ENCODE peak calls at places on chromosomes 1 and 21, in five cellular contexts. S is IMR-90, G is right lobe of liver, J is H1, P is NB4. C is an unnamed sample.
A peak's percentile ranks its signal among the peaks of the same experiment; 100 is the strongest.

GRCh38 chr1:36486436-36487335 is 4.0 kb upstream of the CSF3R start:
- DNase-seq in S (no peak), G (peak; percentile 93), J (no peak), P (peak; percentile 94), C (no peak)

GRCh38 chr1:23984417-23985186 is 4.5 kb upstream of the SRSF10 start:
- DNase-seq in S (peak; percentile 55), G (no peak), J (no peak), P (no peak), C (peak; percentile 61)

GRCh38 chr1:168092566-168093355 is 44.0 kb downstream of the GPR161 start:
- DNase-seq in S (no peak), G (no peak), J (no peak), P (peak; percentile 12), C (peak; percentile 48)

GRCh38 chr1:25640646-25641328 is 24.2 kb downstream of the MAN1C1 start:
- DNase-seq in S (no peak), G (no peak), J (peak; percentile 44), P (no peak), C (no peak)

GRCh38 chr1:182248721-182249120 is 142.9 kb downstream of the GLUL start:
- DNase-seq in S (no peak), G (no peak), J (no peak), P (no peak), C (no peak)

GRCh38 chr1:223479718-223480425 is 86.7 kb downstream of the CCDC185 start:
- DNase-seq in S (no peak), G (no peak), J (peak; percentile 51), P (no peak), C (no peak)

GRCh38 chr1:107477233-107477632 is 336.4 kb downstream of the NTNG1 start:
- DNase-seq in S (no peak), G (no peak), J (peak; percentile 83), P (peak; percentile 33), C (peak; percentile 33)

GRCh38 chr1:214427871-214428277 is 123.5 kb downstream of the PTPN14 start:
- DNase-seq in S (peak; percentile 98), G (no peak), J (no peak), P (peak; percentile 98), C (no peak)

GRCh38 chr1:51346086-51346942 is 16.0 kb upstream of the TTC39A start:
- DNase-seq in S (no peak), G (no peak), J (peak; percentile 37), P (no peak), C (no peak)

GRCh38 chr1:231590453-231591198 is 36.0 kb upstream of the DISC1 start:
- DNase-seq in S (peak; percentile 83), G (peak; percentile 59), J (peak; percentile 52), P (peak; percentile 79), C (peak; percentile 58)

GRCh38 chr1:234862944-234863515 is 253.1 kb upstream of the IRF2BP2 start:
- DNase-seq in S (peak; percentile 68), G (peak; percentile 67), J (no peak), P (no peak), C (peak; percentile 71)

GRCh38 chr1:244234009-244234643 is 183.0 kb downstream of the ZBTB18 start:
- DNase-seq in S (no peak), G (no peak), J (no peak), P (peak; percentile 31), C (no peak)

GRCh38 chr1:67814121-67814772 is 19.0 kb downstream of the GNG12 start:
- DNase-seq in S (no peak), G (no peak), J (no peak), P (no peak), C (no peak)

GRCh38 chr21:28142692-28143091 is 850.0 kb downstream of the LTN1 start:
- DNase-seq in S (peak; percentile 91), G (no peak), J (no peak), P (peak; percentile 34), C (no peak)

GRCh38 chr1:165897326-165898303 is 70.2 kb downstream of the UCK2 start:
- DNase-seq in S (peak; percentile 80), G (no peak), J (no peak), P (no peak), C (no peak)

GRCh38 chr1:63277195-63278192 is 44.9 kb upstream of the FOXD3 start:
- DNase-seq in S (no peak), G (no peak), J (no peak), P (no peak), C (no peak)

GRCh38 chr1:98119793-98120192 is 199.0 kb upstream of the DPYD start:
- DNase-seq in S (peak; percentile 22), G (no peak), J (peak; percentile 48), P (peak; percentile 26), C (no peak)

GRCh38 chr1:238530209-238530851 is 639.6 kb upstream of the ZP4 start:
- DNase-seq in S (no peak), G (no peak), J (no peak), P (no peak), C (no peak)

GRCh38 chr1:200179781-200180160 is 152.3 kb downstream of the NR5A2 start:
- DNase-seq in S (peak; percentile 7), G (no peak), J (no peak), P (no peak), C (no peak)

GRCh38 chr1:86503477-86504129 is 34.9 kb downstream of the CLCA1 start:
- DNase-seq in S (peak; percentile 18), G (peak; percentile 58), J (peak; percentile 62), P (no peak), C (peak; percentile 81)

GRCh38 chr1:154944422-154945159 is 8.1 kb upstream of the PMVK start:
- DNase-seq in S (no peak), G (peak; percentile 78), J (no peak), P (no peak), C (no peak)

GRCh38 chr1:6298940-6299465 is 38.1 kb upstream of the GPR153 start:
- DNase-seq in S (no peak), G (no peak), J (no peak), P (no peak), C (no peak)

GRCh38 chr1:89637496-89637895 is 4.6 kb downstream of the LRRC8C start:
- DNase-seq in S (peak; percentile 50), G (no peak), J (no peak), P (no peak), C (no peak)

GRCh38 chr1:30374400-30375070 is 348.9 kb downstream of the MATN1 start:
- DNase-seq in S (no peak), G (no peak), J (peak; percentile 29), P (no peak), C (peak; percentile 4)

GRCh38 chr1:162922196-162922595 is 61.2 kb upstream of the CCDC190 start:
- DNase-seq in S (no peak), G (no peak), J (no peak), P (no peak), C (no peak)

DNA sequence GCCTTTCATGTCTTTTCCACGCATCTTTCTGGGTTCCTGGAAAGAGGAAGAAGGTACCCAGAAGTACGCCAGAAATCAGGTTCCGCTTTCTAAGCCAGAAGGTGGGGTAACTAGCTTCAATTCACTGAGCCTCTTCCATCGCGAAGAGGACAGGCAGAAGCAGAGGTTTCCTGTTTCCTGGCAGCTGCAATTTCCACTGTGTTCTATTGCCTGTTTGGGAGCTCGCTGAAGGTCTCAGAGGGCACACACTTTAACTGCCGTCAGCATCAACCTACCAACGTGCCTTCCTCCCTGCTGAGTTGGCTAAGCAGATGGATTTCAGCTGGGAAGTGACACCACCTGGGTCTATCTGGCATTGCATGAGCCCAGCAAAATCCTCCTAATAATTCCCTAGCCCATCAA is 10.0 kb downstream of the NCF2 start:
- DNase-seq in S (no peak), G (no peak), J (no peak), P (peak; percentile 68), C (no peak)
- TF ChIP-seq CTCF in S (no peak), G (peak; percentile 4), J (no peak), P (peak; percentile 21), C (no peak)

GRCh38 chr1:93732514-93732913 is 50.9 kb upstream of the BCAR3 start:
- DNase-seq in S (no peak), G (no peak), J (no peak), P (no peak), C (no peak)

GRCh38 chr1:93734999-93735398 is 53.4 kb upstream of the BCAR3 start:
- DNase-seq in S (no peak), G (no peak), J (no peak), P (no peak), C (no peak)

GRCh38 chr1:93735722-93736121 is 54.1 kb upstream of the BCAR3 start:
- DNase-seq in S (peak; percentile 90), G (no peak), J (no peak), P (no peak), C (no peak)

GRCh38 chr1:93730621-93731020 is 49.0 kb upstream of the BCAR3 start:
- DNase-seq in S (no peak), G (no peak), J (no peak), P (no peak), C (no peak)

DNA sequence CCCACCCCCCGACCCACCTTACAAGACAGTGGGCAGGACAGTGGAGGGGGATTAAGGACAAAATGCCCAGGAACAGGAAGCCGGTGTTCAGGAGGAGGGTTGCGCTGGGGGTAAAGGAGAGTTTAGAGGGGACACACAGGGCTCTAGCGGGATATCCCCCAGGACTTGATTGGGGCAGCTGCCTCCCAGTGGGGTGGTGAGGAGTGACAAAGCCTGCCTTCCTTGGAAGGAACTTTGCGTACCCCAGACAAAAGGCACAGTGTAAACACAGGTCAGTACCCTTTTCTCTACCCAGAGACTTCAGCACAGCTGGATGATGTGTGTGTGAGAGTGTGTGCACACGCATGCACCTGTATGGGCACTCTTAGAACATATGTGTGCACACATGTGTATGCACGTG is 51.7 kb upstream of the BCAR3 start:
- DNase-seq in S (no peak), G (no peak), J (no peak), P (no peak), C (no peak)
- H3K4me3 ChIP-seq in S (no peak overlapping the region), G (no peak overlapping the region), J (no peak overlapping the region), P (no peak overlapping the region), C (no peak overlapping the region)

GRCh38 chr21:16588433-16588860 is 858.7 kb downstream of the USP25 start:
- DNase-seq in S (peak; percentile 84), G (peak; percentile 56), J (no peak), P (no peak), C (peak; percentile 70)
- TF ChIP-seq POLR2A in S (no peak), G (no peak), J (no peak), P (no peak), C (no peak)

DNA sequence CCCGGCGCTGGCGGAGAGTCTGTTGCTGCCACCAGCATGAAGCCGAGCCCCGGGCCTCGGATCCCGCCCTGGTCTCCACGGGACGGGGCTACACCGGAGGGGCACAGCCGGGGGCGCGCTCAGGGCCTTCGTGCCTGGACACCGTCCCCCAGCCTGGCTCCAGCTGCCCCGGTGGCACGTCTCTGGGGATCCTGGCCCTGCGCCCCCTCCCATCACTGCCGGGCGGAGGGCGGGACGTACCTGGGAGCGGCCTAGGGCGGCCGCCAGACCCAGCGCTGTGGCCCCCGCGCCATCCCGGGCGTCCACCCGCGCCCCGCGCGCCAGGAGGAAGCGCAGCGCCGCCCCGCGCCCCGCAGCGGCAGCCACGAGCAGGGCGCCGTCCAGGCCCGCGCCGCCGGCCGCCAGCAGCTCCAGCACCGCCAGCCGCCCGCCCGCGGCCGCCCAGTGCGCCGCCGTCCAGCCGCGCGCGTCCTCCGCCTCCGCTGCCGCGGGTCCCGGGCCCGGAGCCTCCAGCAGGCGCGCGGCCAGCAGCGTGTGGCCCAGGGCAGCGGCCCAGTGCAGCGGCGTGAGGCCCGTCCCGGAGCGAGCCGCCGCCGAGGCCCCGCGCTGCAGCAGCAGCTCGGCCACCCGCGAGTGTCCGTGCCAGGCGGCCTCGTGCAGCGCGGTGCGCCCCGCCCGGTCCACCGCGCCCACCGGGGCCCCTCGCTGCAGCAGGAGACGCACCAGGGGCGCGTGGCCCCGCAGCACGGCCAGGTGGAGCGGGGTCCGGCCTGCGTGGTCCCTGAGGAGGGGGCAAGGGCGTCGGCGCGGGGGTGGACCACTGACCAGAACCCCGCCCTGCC is 1.0 kb downstream of the ANKRD65 start:
- DNase-seq in S (no peak), G (no peak), J (no peak), P (no peak), C (no peak)
- TF ChIP-seq CTCF in S (no peak), G (peak; percentile 36), J (no peak), P (no peak), C (no peak)

GRCh38 chr1:1021860-1022259 is 1.9 kb downstream of the AGRN start:
- DNase-seq in S (peak; percentile 56), G (no peak), J (no peak), P (no peak), C (no peak)
- H3K4me3 ChIP-seq in S (peak overlapping the region; percentile 86), G (no peak overlapping the region), J (no peak overlapping the region), P (no peak overlapping the region), C (no peak overlapping the region)

C was measured in testis.